ENCODE peak calls at places on chromosomes 12 and 14, in ten cellular contexts. One of them, this sample, is unnamed.

GRCh38 chr14:93103392-93104080 is 12.2 kb downstream of the ITPK1 start:
- DNase-seq in globus pallidus: no peak
- DNase-seq in GM10248: peak
- DNase-seq in dermis blood vessel endothelial cell: no peak
- DNase-seq in activated B cell treated with CpG ODN at 0.5 μM for 24 hours: peak
- DNase-seq in right lobe of liver: peak
- DNase-seq in effector memory CD8-positive, alpha-beta T cell: peak
- DNase-seq in fibroblast of gingiva: no peak
- DNase-seq in effector CD8-positive, alpha-beta T cell: peak
- DNase-seq in A673: no peak
- DNase-seq in this sample: peak

GRCh38 chr12:40970320-40970907 is 217.7 kb upstream of the PDZRN4 start:
- DNase-seq in globus pallidus: no peak
- DNase-seq in GM10248: no peak
- DNase-seq in dermis blood vessel endothelial cell: peak
- DNase-seq in activated B cell treated with CpG ODN at 0.5 μM for 24 hours: no peak
- DNase-seq in right lobe of liver: no peak
- DNase-seq in effector memory CD8-positive, alpha-beta T cell: no peak
- DNase-seq in fibroblast of gingiva: no peak
- DNase-seq in effector CD8-positive, alpha-beta T cell: no peak
- DNase-seq in A673: peak
- DNase-seq in this sample: no peak

GRCh38 chr12:12718853-12719252 is 1.7 kb downstream of the CDKN1B start:
- DNase-seq in globus pallidus: no peak
- DNase-seq in GM10248: no peak
- DNase-seq in dermis blood vessel endothelial cell: peak
- DNase-seq in activated B cell treated with CpG ODN at 0.5 μM for 24 hours: no peak
- DNase-seq in right lobe of liver: no peak
- DNase-seq in effector memory CD8-positive, alpha-beta T cell: no peak
- DNase-seq in fibroblast of gingiva: peak
- DNase-seq in effector CD8-positive, alpha-beta T cell: no peak
- DNase-seq in A673: peak
- DNase-seq in this sample: no peak

GRCh38 chr14:92352158-92352985 is 29.4 kb downstream of the SLC24A4 start:
- DNase-seq in globus pallidus: no peak
- DNase-seq in GM10248: peak
- DNase-seq in dermis blood vessel endothelial cell: peak
- DNase-seq in activated B cell treated with CpG ODN at 0.5 μM for 24 hours: no peak
- DNase-seq in right lobe of liver: no peak
- DNase-seq in effector memory CD8-positive, alpha-beta T cell: no peak
- DNase-seq in fibroblast of gingiva: no peak
- DNase-seq in effector CD8-positive, alpha-beta T cell: no peak
- DNase-seq in A673: peak
- DNase-seq in this sample: peak

GRCh38 chr14:94816113-94816512 is 46.2 kb upstream of the GSC start:
- DNase-seq in globus pallidus: no peak
- DNase-seq in GM10248: no peak
- DNase-seq in dermis blood vessel endothelial cell: no peak
- DNase-seq in activated B cell treated with CpG ODN at 0.5 μM for 24 hours: no peak
- DNase-seq in right lobe of liver: no peak
- DNase-seq in effector memory CD8-positive, alpha-beta T cell: no peak
- DNase-seq in fibroblast of gingiva: no peak
- DNase-seq in effector CD8-positive, alpha-beta T cell: no peak
- DNase-seq in A673: peak
- DNase-seq in this sample: no peak

GRCh38 chr14:36647827-36648753 is 13.6 kb upstream of the PAX9 start:
- DNase-seq in globus pallidus: no peak
- DNase-seq in GM10248: peak
- DNase-seq in dermis blood vessel endothelial cell: peak
- DNase-seq in activated B cell treated with CpG ODN at 0.5 μM for 24 hours: no peak
- DNase-seq in right lobe of liver: no peak
- DNase-seq in effector memory CD8-positive, alpha-beta T cell: no peak
- DNase-seq in fibroblast of gingiva: peak
- DNase-seq in effector CD8-positive, alpha-beta T cell: no peak
- DNase-seq in A673: peak
- DNase-seq in this sample: no peak

GRCh38 chr12:120640840-120641833 is 711 bp downstream of the CABP1 start:
- DNase-seq in globus pallidus: no peak
- DNase-seq in GM10248: peak
- DNase-seq in dermis blood vessel endothelial cell: peak
- DNase-seq in activated B cell treated with CpG ODN at 0.5 μM for 24 hours: peak
- DNase-seq in right lobe of liver: peak
- DNase-seq in effector memory CD8-positive, alpha-beta T cell: peak
- DNase-seq in fibroblast of gingiva: peak
- DNase-seq in effector CD8-positive, alpha-beta T cell: peak
- DNase-seq in A673: peak
- DNase-seq in this sample: peak

GRCh38 chr12:70698345-70698744 is 61.1 kb upstream of the PTPRB start:
- DNase-seq in globus pallidus: no peak
- DNase-seq in GM10248: no peak
- DNase-seq in dermis blood vessel endothelial cell: peak
- DNase-seq in activated B cell treated with CpG ODN at 0.5 μM for 24 hours: no peak
- DNase-seq in right lobe of liver: no peak
- DNase-seq in effector memory CD8-positive, alpha-beta T cell: no peak
- DNase-seq in fibroblast of gingiva: no peak
- DNase-seq in effector CD8-positive, alpha-beta T cell: no peak
- DNase-seq in A673: no peak
- DNase-seq in this sample: no peak

This sample was measured in GM20000.